ENCODE peak calls at places on chromosomes 16 and 17, in five cellular contexts. One of them, this sample, is unnamed.

GRCh38 chr16:69762843-69763556 is 868 bp downstream of the WWP2 start:
- DNase-seq in GM23338: no peak
- DNase-seq in HCT116: no peak
- DNase-seq in PC-3: peak; percentile 21
- DNase-seq in GM23248: peak; percentile 77
- DNase-seq in this sample: peak; percentile 41

GRCh38 chr17:76547183-76547641 is 7.4 kb downstream of the PRCD start:
- DNase-seq in GM23338: peak; percentile 92
- DNase-seq in HCT116: no peak
- DNase-seq in PC-3: peak; percentile 80
- DNase-seq in GM23248: peak; percentile 77
- DNase-seq in this sample: peak; percentile 91

GRCh38 chr16:66510298-66510697 is 39.6 kb downstream of the TK2 start:
- DNase-seq in GM23338: no peak
- DNase-seq in HCT116: no peak
- DNase-seq in PC-3: no peak
- DNase-seq in GM23248: no peak
- DNase-seq in this sample: no peak

GRCh38 chr16:19757762-19758595 is 39.9 kb downstream of the IQCK start:
- DNase-seq in GM23338: no peak
- DNase-seq in HCT116: no peak
- DNase-seq in PC-3: no peak
- DNase-seq in GM23248: no peak
- DNase-seq in this sample: no peak

GRCh38 chr16:86283944-86284343 is 226.4 kb upstream of the FOXF1 start:
- DNase-seq in GM23338: no peak
- DNase-seq in HCT116: no peak
- DNase-seq in PC-3: no peak
- DNase-seq in GM23248: no peak
- DNase-seq in this sample: no peak

GRCh38 chr17:58328195-58329034 is at the start of gene TSPOAP1:
- DNase-seq in GM23338: peak; percentile 86
- DNase-seq in HCT116: no peak
- DNase-seq in PC-3: no peak
- DNase-seq in GM23248: no peak
- DNase-seq in this sample: peak; percentile 89

GRCh38 chr17:66831383-66832220 is 3.3 kb upstream of the CACNG5 start:
- DNase-seq in GM23338: no peak
- DNase-seq in HCT116: no peak
- DNase-seq in PC-3: no peak
- DNase-seq in GM23248: peak; percentile 19
- DNase-seq in this sample: no peak

GRCh38 chr17:37888881-37889280 is 35.3 kb upstream of the TBC1D3K start:
- DNase-seq in GM23338: no peak
- DNase-seq in HCT116: no peak
- DNase-seq in PC-3: no peak
- DNase-seq in GM23248: no peak
- DNase-seq in this sample: no peak

GRCh38 chr16:49466529-49466831 is 92.9 kb downstream of the C16orf78 start:
- DNase-seq in GM23338: no peak
- DNase-seq in HCT116: no peak
- DNase-seq in PC-3: no peak
- DNase-seq in GM23248: no peak
- DNase-seq in this sample: no peak

GRCh38 chr17:11492511-11492910 is 105.8 kb upstream of the DNAH9 start:
- DNase-seq in GM23338: no peak
- DNase-seq in HCT116: no peak
- DNase-seq in PC-3: no peak
- DNase-seq in GM23248: no peak
- DNase-seq in this sample: no peak

GRCh38 chr17:74514632-74515035 is 16.6 kb downstream of the CD300LB start:
- DNase-seq in GM23338: no peak
- DNase-seq in HCT116: no peak
- DNase-seq in PC-3: no peak
- DNase-seq in GM23248: peak; percentile 76
- DNase-seq in this sample: no peak

GRCh38 chr17:45428050-45428953 is 4.4 kb downstream of the ARHGAP27 start:
- DNase-seq in GM23338: peak; percentile 85
- DNase-seq in HCT116: peak; percentile 57
- DNase-seq in PC-3: peak; percentile 87
- DNase-seq in GM23248: peak; percentile 76
- DNase-seq in this sample: peak; percentile 81

GRCh38 chr16:85420501-85421337 is 192.4 kb upstream of the GSE1 start:
- DNase-seq in GM23338: peak; percentile 69
- DNase-seq in HCT116: peak; percentile 49
- DNase-seq in PC-3: peak; percentile 66
- DNase-seq in GM23248: peak; percentile 65
- DNase-seq in this sample: peak; percentile 77

GRCh38 chr17:9669551-9670008 is 24.3 kb downstream of the USP43 start:
- DNase-seq in GM23338: no peak
- DNase-seq in HCT116: no peak
- DNase-seq in PC-3: peak; percentile 22
- DNase-seq in GM23248: no peak
- DNase-seq in this sample: no peak

GRCh38 chr16:30706046-30706445 is 7.1 kb downstream of the SRCAP start:
- DNase-seq in GM23338: no peak
- DNase-seq in HCT116: no peak
- DNase-seq in PC-3: no peak
- DNase-seq in GM23248: no peak
- DNase-seq in this sample: no peak

GRCh38 chr17:27623578-27623977 is 7.4 kb upstream of the LGALS9 start:
- DNase-seq in GM23338: no peak
- DNase-seq in HCT116: no peak
- DNase-seq in PC-3: no peak
- DNase-seq in GM23248: no peak
- DNase-seq in this sample: no peak

GRCh38 chr16:89764711-89765201 is 43.4 kb downstream of the ZNF276 start:
- DNase-seq in GM23338: no peak
- DNase-seq in HCT116: no peak
- DNase-seq in PC-3: no peak
- DNase-seq in GM23248: no peak
- DNase-seq in this sample: peak; percentile 93

GRCh38 chr17:49501496-49501895 is 6.4 kb downstream of the NGFR start:
- DNase-seq in GM23338: no peak
- DNase-seq in HCT116: no peak
- DNase-seq in PC-3: no peak
- DNase-seq in GM23248: no peak
- DNase-seq in this sample: no peak

GRCh38 chr16:84838383-84838948 is 18.7 kb downstream of the CRISPLD2 start:
- DNase-seq in GM23338: no peak
- DNase-seq in HCT116: no peak
- DNase-seq in PC-3: peak; percentile 7
- DNase-seq in GM23248: no peak
- DNase-seq in this sample: no peak

GRCh38 chr16:85017151-85017550 is 5.8 kb upstream of the ZDHHC7 start:
- DNase-seq in GM23338: no peak
- DNase-seq in HCT116: no peak
- DNase-seq in PC-3: peak; percentile 22
- DNase-seq in GM23248: no peak
- DNase-seq in this sample: no peak

GRCh38 chr16:83967838-83968482 is at the start of gene NECAB2:
- DNase-seq in GM23338: peak; percentile 56
- DNase-seq in HCT116: no peak
- DNase-seq in PC-3: peak; percentile 38
- DNase-seq in GM23248: peak; percentile 73
- DNase-seq in this sample: peak; percentile 4

GRCh38 chr16:74463888-74464287 is 42.6 kb upstream of the CLEC18B start:
- DNase-seq in GM23338: no peak
- DNase-seq in HCT116: no peak
- DNase-seq in PC-3: no peak
- DNase-seq in GM23248: no peak
- DNase-seq in this sample: peak; percentile 32

GRCh38 chr17:19928299-19928698 is 49.3 kb downstream of the AKAP10 start:
- DNase-seq in GM23338: no peak
- DNase-seq in HCT116: no peak
- DNase-seq in PC-3: no peak
- DNase-seq in GM23248: peak; percentile 15
- DNase-seq in this sample: no peak

GRCh38 chr16:81837312-81837748 is 58.2 kb downstream of the PLCG2 start:
- DNase-seq in GM23338: no peak
- DNase-seq in HCT116: no peak
- DNase-seq in PC-3: no peak
- DNase-seq in GM23248: no peak
- DNase-seq in this sample: peak; percentile 63

GRCh38 chr16:81836279-81837054 is 57.4 kb downstream of the PLCG2 start:
- DNase-seq in GM23338: no peak
- DNase-seq in HCT116: peak; percentile 59
- DNase-seq in PC-3: no peak
- DNase-seq in GM23248: no peak
- DNase-seq in this sample: peak; percentile 92

GRCh38 chr16:81833751-81834150 is 54.7 kb downstream of the PLCG2 start:
- DNase-seq in GM23338: no peak
- DNase-seq in HCT116: no peak
- DNase-seq in PC-3: no peak
- DNase-seq in GM23248: no peak
- DNase-seq in this sample: no peak

GRCh38 chr16:81832801-81833547 is 53.9 kb downstream of the PLCG2 start:
- DNase-seq in GM23338: no peak
- DNase-seq in HCT116: no peak
- DNase-seq in PC-3: no peak
- DNase-seq in GM23248: no peak
- DNase-seq in this sample: no peak

GRCh38 chr16:81834868-81835267 is 55.8 kb downstream of the PLCG2 start:
- DNase-seq in GM23338: no peak
- DNase-seq in HCT116: no peak
- DNase-seq in PC-3: no peak
- DNase-seq in GM23248: no peak
- DNase-seq in this sample: peak; percentile 42
- H3K4me2 ChIP-seq in GM23338: no peak overlapping the region
- H3K4me2 ChIP-seq in HCT116: no peak overlapping the region
- H3K4me2 ChIP-seq in PC-3: no peak overlapping the region
- H3K4me2 ChIP-seq in GM23248: no peak overlapping the region
- H3K4me2 ChIP-seq in this sample: peak overlapping the region; percentile 49

GRCh38 chr17:40313660-40314556 is 4.9 kb downstream of the RARA start:
- DNase-seq in GM23338: no peak
- DNase-seq in HCT116: no peak
- DNase-seq in PC-3: peak; percentile 53
- DNase-seq in GM23248: peak; percentile 39
- DNase-seq in this sample: no peak
- H3K4me3 ChIP-seq in GM23338: no peak overlapping the region
- H3K4me3 ChIP-seq in HCT116: peak overlapping the region; percentile 28
- H3K4me3 ChIP-seq in PC-3: no peak overlapping the region
- H3K4me3 ChIP-seq in GM23248: no peak overlapping the region
- H3K4me3 ChIP-seq in this sample: no peak overlapping the region

DNA sequence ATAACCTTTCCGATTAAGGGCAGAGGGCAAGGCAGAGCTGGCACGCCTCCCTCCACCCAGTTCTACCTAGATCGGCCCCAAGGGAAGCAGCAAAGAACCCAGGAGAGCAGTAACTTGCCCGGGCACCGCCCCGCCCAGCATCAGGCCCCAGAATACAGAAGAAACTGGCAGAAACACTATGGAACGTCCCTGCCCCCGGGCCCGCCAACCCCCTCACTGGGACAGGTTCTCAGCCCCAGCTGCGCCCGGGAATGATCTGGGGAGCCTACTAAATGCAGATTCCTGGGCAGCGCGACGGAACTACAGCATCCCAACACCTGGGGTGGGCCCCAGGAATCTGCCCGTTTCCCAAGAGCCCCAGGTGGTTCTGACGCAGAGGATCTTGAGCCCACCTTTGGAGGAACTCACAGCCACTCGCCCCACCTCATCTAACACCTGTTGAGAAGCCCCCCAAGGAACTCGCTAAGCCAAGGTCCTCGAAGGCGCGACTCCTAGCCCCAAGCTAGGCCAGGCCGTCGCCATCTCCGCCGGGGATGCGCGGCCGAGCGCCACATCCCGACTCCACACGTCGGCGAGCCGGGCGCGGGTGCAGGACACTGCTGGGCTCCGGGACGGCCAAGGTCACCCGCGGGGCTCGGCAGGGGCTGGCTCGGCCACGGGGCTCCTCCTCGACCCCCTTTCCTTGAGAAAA is 1.1 kb downstream of the CDIP1 start:
- DNase-seq in GM23338: peak; percentile 80
- DNase-seq in HCT116: no peak
- DNase-seq in PC-3: no peak
- DNase-seq in GM23248: peak; percentile 57
- DNase-seq in this sample: no peak
- TF ChIP-seq EZH2phosphoT487 in GM23338: no peak
- TF ChIP-seq EZH2phosphoT487 in HCT116: no peak
- TF ChIP-seq EZH2phosphoT487 in PC-3: no peak
- TF ChIP-seq EZH2phosphoT487 in GM23248: no peak
- TF ChIP-seq EZH2phosphoT487 in this sample: no peak

GRCh38 chr16:55856950-55857349 is 18.2 kb downstream of the CES5A start:
- DNase-seq in GM23338: no peak
- DNase-seq in HCT116: no peak
- DNase-seq in PC-3: no peak
- DNase-seq in GM23248: no peak
- DNase-seq in this sample: no peak
- H3K4me2 ChIP-seq in GM23338: no peak overlapping the region
- H3K4me2 ChIP-seq in HCT116: no peak overlapping the region
- H3K4me2 ChIP-seq in PC-3: no peak overlapping the region
- H3K4me2 ChIP-seq in GM23248: no peak overlapping the region
- H3K4me2 ChIP-seq in this sample: no peak overlapping the region

This sample was measured in OCI-LY7.